ENCODE peak calls at places on chromosomes 12 and 14, in nine cellular contexts. One of them, this sample, is unnamed.
A peak's percentile ranks its signal among the peaks of the same experiment; 100 is the strongest.

GRCh38 chr12:29229937-29230336 is 80.9 kb downstream of the FAR2 start:
- DNase-seq in breast epithelium: no peak
- DNase-seq in GM12878: no peak
- DNase-seq in HCT116: no peak
- DNase-seq in HepG2: no peak
- DNase-seq in SK-N-SH: no peak
- DNase-seq in esophagus muscularis mucosa: no peak
- DNase-seq in K562: no peak
- DNase-seq in transverse colon: no peak
- DNase-seq in this sample: no peak

GRCh38 chr12:104638218-104638617 is 181.5 kb downstream of the CHST11 start:
- DNase-seq in breast epithelium: no peak
- DNase-seq in GM12878: no peak
- DNase-seq in HCT116: no peak
- DNase-seq in HepG2: no peak
- DNase-seq in SK-N-SH: no peak
- DNase-seq in esophagus muscularis mucosa: no peak
- DNase-seq in K562: no peak
- DNase-seq in transverse colon: no peak
- DNase-seq in this sample: no peak

GRCh38 chr14:55201219-55202096 is 10.1 kb upstream of the DLGAP5 start:
- DNase-seq in breast epithelium: no peak
- DNase-seq in GM12878: no peak
- DNase-seq in HCT116: no peak
- DNase-seq in HepG2: peak; percentile 24
- DNase-seq in SK-N-SH: no peak
- DNase-seq in esophagus muscularis mucosa: no peak
- DNase-seq in K562: no peak
- DNase-seq in transverse colon: no peak
- DNase-seq in this sample: no peak

GRCh38 chr12:104223599-104224168 is 8.1 kb downstream of the TXNRD1 start:
- DNase-seq in breast epithelium: no peak
- DNase-seq in GM12878: no peak
- DNase-seq in HCT116: no peak
- DNase-seq in HepG2: no peak
- DNase-seq in SK-N-SH: no peak
- DNase-seq in esophagus muscularis mucosa: no peak
- DNase-seq in K562: no peak
- DNase-seq in transverse colon: no peak
- DNase-seq in this sample: no peak

GRCh38 chr12:8493084-8493483 is 20.2 kb upstream of the CLEC4D start:
- DNase-seq in breast epithelium: no peak
- DNase-seq in GM12878: peak; percentile 72
- DNase-seq in HCT116: no peak
- DNase-seq in HepG2: no peak
- DNase-seq in SK-N-SH: no peak
- DNase-seq in esophagus muscularis mucosa: no peak
- DNase-seq in K562: no peak
- DNase-seq in transverse colon: no peak
- DNase-seq in this sample: no peak

GRCh38 chr14:66174453-66174891 is 311.7 kb upstream of the CCDC196 start:
- DNase-seq in breast epithelium: no peak
- DNase-seq in GM12878: no peak
- DNase-seq in HCT116: no peak
- DNase-seq in HepG2: no peak
- DNase-seq in SK-N-SH: no peak
- DNase-seq in esophagus muscularis mucosa: no peak
- DNase-seq in K562: no peak
- DNase-seq in transverse colon: no peak
- DNase-seq in this sample: no peak

GRCh38 chr14:92651106-92651792 is 97.2 kb downstream of the LGMN start:
- DNase-seq in breast epithelium: no peak
- DNase-seq in GM12878: peak; percentile 76
- DNase-seq in HCT116: no peak
- DNase-seq in HepG2: no peak
- DNase-seq in SK-N-SH: no peak
- DNase-seq in esophagus muscularis mucosa: no peak
- DNase-seq in K562: no peak
- DNase-seq in transverse colon: peak; percentile 57
- DNase-seq in this sample: peak; percentile 93

GRCh38 chr12:126976574-126976973 is 1290.4 kb upstream of the TMEM132C start:
- DNase-seq in breast epithelium: no peak
- DNase-seq in GM12878: no peak
- DNase-seq in HCT116: no peak
- DNase-seq in HepG2: no peak
- DNase-seq in SK-N-SH: no peak
- DNase-seq in esophagus muscularis mucosa: no peak
- DNase-seq in K562: no peak
- DNase-seq in transverse colon: no peak
- DNase-seq in this sample: no peak

GRCh38 chr14:61103541-61104339 is 122.7 kb downstream of the SLC38A6 start:
- DNase-seq in breast epithelium: no peak
- DNase-seq in GM12878: no peak
- DNase-seq in HCT116: peak; percentile 76
- DNase-seq in HepG2: peak; percentile 78
- DNase-seq in SK-N-SH: peak; percentile 28
- DNase-seq in esophagus muscularis mucosa: peak; percentile 92
- DNase-seq in K562: peak; percentile 78
- DNase-seq in transverse colon: peak; percentile 25
- DNase-seq in this sample: no peak

GRCh38 chr14:31927348-31927826 is 149.7 kb upstream of the ARHGAP5 start:
- DNase-seq in breast epithelium: no peak
- DNase-seq in GM12878: no peak
- DNase-seq in HCT116: no peak
- DNase-seq in HepG2: peak; percentile 44
- DNase-seq in SK-N-SH: no peak
- DNase-seq in esophagus muscularis mucosa: no peak
- DNase-seq in K562: no peak
- DNase-seq in transverse colon: no peak
- DNase-seq in this sample: no peak

GRCh38 chr14:102872020-102872419 is 50.4 kb upstream of the AMN start:
- DNase-seq in breast epithelium: no peak
- DNase-seq in GM12878: no peak
- DNase-seq in HCT116: no peak
- DNase-seq in HepG2: no peak
- DNase-seq in SK-N-SH: no peak
- DNase-seq in esophagus muscularis mucosa: no peak
- DNase-seq in K562: no peak
- DNase-seq in transverse colon: peak; percentile 23
- DNase-seq in this sample: no peak

GRCh38 chr12:93078092-93078491 is 149.0 kb upstream of the EEA1 start:
- DNase-seq in breast epithelium: no peak
- DNase-seq in GM12878: no peak
- DNase-seq in HCT116: no peak
- DNase-seq in HepG2: no peak
- DNase-seq in SK-N-SH: no peak
- DNase-seq in esophagus muscularis mucosa: no peak
- DNase-seq in K562: no peak
- DNase-seq in transverse colon: no peak
- DNase-seq in this sample: no peak

GRCh38 chr12:41566703-41567102 is 378.6 kb downstream of the PDZRN4 start:
- DNase-seq in breast epithelium: no peak
- DNase-seq in GM12878: no peak
- DNase-seq in HCT116: no peak
- DNase-seq in HepG2: no peak
- DNase-seq in SK-N-SH: no peak
- DNase-seq in esophagus muscularis mucosa: no peak
- DNase-seq in K562: no peak
- DNase-seq in transverse colon: no peak
- DNase-seq in this sample: no peak

GRCh38 chr12:32483499-32483898 is 84.1 kb downstream of the FGD4 start:
- DNase-seq in breast epithelium: no peak
- DNase-seq in GM12878: no peak
- DNase-seq in HCT116: no peak
- DNase-seq in HepG2: no peak
- DNase-seq in SK-N-SH: no peak
- DNase-seq in esophagus muscularis mucosa: no peak
- DNase-seq in K562: no peak
- DNase-seq in transverse colon: no peak
- DNase-seq in this sample: no peak

GRCh38 chr14:70317969-70318634 is 41.4 kb downstream of the COX16 start:
- DNase-seq in breast epithelium: no peak
- DNase-seq in GM12878: peak; percentile 2
- DNase-seq in HCT116: peak; percentile 38
- DNase-seq in HepG2: peak; percentile 97
- DNase-seq in SK-N-SH: peak; percentile 63
- DNase-seq in esophagus muscularis mucosa: no peak
- DNase-seq in K562: peak; percentile 46
- DNase-seq in transverse colon: peak; percentile 29
- DNase-seq in this sample: no peak

GRCh38 chr14:55533960-55534359 is 46.0 kb upstream of the KTN1 start:
- DNase-seq in breast epithelium: peak; percentile 83
- DNase-seq in GM12878: no peak
- DNase-seq in HCT116: no peak
- DNase-seq in HepG2: no peak
- DNase-seq in SK-N-SH: no peak
- DNase-seq in esophagus muscularis mucosa: no peak
- DNase-seq in K562: no peak
- DNase-seq in transverse colon: no peak
- DNase-seq in this sample: no peak

GRCh38 chr12:124635316-124635715 is 67.9 kb upstream of the NCOR2 start:
- DNase-seq in breast epithelium: no peak
- DNase-seq in GM12878: no peak
- DNase-seq in HCT116: no peak
- DNase-seq in HepG2: no peak
- DNase-seq in SK-N-SH: no peak
- DNase-seq in esophagus muscularis mucosa: no peak
- DNase-seq in K562: no peak
- DNase-seq in transverse colon: no peak
- DNase-seq in this sample: no peak
- TF ChIP-seq POLR2AphosphoS5 in breast epithelium: no peak
- TF ChIP-seq POLR2AphosphoS5 in GM12878: no peak
- TF ChIP-seq POLR2AphosphoS5 in HCT116: no peak
- TF ChIP-seq POLR2AphosphoS5 in HepG2: no peak
- TF ChIP-seq POLR2AphosphoS5 in SK-N-SH: no peak
- TF ChIP-seq POLR2AphosphoS5 in esophagus muscularis mucosa: no peak
- TF ChIP-seq POLR2AphosphoS5 in K562: no peak
- TF ChIP-seq POLR2AphosphoS5 in transverse colon: no peak
- TF ChIP-seq POLR2AphosphoS5 in this sample: no peak

GRCh38 chr14:62432955-62433354 is 612.3 kb downstream of the KCNH5 start:
- DNase-seq in breast epithelium: no peak
- DNase-seq in GM12878: no peak
- DNase-seq in HCT116: no peak
- DNase-seq in HepG2: no peak
- DNase-seq in SK-N-SH: no peak
- DNase-seq in esophagus muscularis mucosa: no peak
- DNase-seq in K562: no peak
- DNase-seq in transverse colon: no peak
- DNase-seq in this sample: no peak
- H3K9me3 ChIP-seq in breast epithelium: peaks cover 9% of the 10 kb centered on the region
- H3K9me3 ChIP-seq in GM12878: no peaks in the 10 kb centered on the region
- H3K9me3 ChIP-seq in HCT116: peaks cover 16% of the 10 kb centered on the region
- H3K9me3 ChIP-seq in HepG2: peaks cover 84% of the 10 kb centered on the region
- H3K9me3 ChIP-seq in SK-N-SH: no peaks in the 10 kb centered on the region
- H3K9me3 ChIP-seq in esophagus muscularis mucosa: peaks cover 25% of the 10 kb centered on the region
- H3K9me3 ChIP-seq in K562: no peaks in the 10 kb centered on the region
- H3K9me3 ChIP-seq in transverse colon: peaks cover 8% of the 10 kb centered on the region
- H3K9me3 ChIP-seq in this sample: peaks cover 65% of the 10 kb centered on the region

DNA sequence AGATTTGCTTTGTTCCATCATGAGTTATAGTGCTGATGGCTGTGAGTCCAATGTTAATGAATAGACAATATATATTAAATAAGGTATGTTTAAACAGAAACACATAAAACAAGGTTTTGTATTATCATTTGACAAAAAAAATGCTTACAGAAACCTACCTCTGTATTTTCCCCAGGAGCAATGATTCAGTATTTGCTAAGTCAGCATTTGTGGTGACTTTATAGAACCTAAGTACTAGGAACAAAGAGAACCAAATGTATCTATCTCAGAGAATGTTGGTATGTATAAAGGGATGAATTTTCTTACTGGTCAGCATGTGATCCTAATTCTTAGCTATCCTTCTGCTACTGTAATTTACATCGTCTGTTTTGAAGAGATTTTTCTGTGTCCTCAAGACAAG is 421.5 kb upstream of the SEL1L start:
- DNase-seq in breast epithelium: no peak
- DNase-seq in GM12878: no peak
- DNase-seq in HCT116: no peak
- DNase-seq in HepG2: no peak
- DNase-seq in SK-N-SH: no peak
- DNase-seq in esophagus muscularis mucosa: no peak
- DNase-seq in K562: no peak
- DNase-seq in transverse colon: no peak
- DNase-seq in this sample: no peak
- H3K36me3 ChIP-seq in breast epithelium: no peaks in the 10 kb centered on the region
- H3K36me3 ChIP-seq in GM12878: no peaks in the 10 kb centered on the region
- H3K36me3 ChIP-seq in HCT116: no peaks in the 10 kb centered on the region
- H3K36me3 ChIP-seq in HepG2: no peaks in the 10 kb centered on the region
- H3K36me3 ChIP-seq in SK-N-SH: no peaks in the 10 kb centered on the region
- H3K36me3 ChIP-seq in esophagus muscularis mucosa: no peaks in the 10 kb centered on the region
- H3K36me3 ChIP-seq in K562: no peaks in the 10 kb centered on the region
- H3K36me3 ChIP-seq in transverse colon: no peaks in the 10 kb centered on the region
- H3K36me3 ChIP-seq in this sample: no peaks in the 10 kb centered on the region

GRCh38 chr14:22159049-22159448 is 430.0 kb downstream of the DAD1 start:
- DNase-seq in breast epithelium: no peak
- DNase-seq in GM12878: no peak
- DNase-seq in HCT116: no peak
- DNase-seq in HepG2: no peak
- DNase-seq in SK-N-SH: no peak
- DNase-seq in esophagus muscularis mucosa: no peak
- DNase-seq in K562: no peak
- DNase-seq in transverse colon: no peak
- DNase-seq in this sample: no peak
- TF ChIP-seq POLR2AphosphoS5 in breast epithelium: no peak
- TF ChIP-seq POLR2AphosphoS5 in GM12878: no peak
- TF ChIP-seq POLR2AphosphoS5 in HCT116: no peak
- TF ChIP-seq POLR2AphosphoS5 in HepG2: no peak
- TF ChIP-seq POLR2AphosphoS5 in SK-N-SH: no peak
- TF ChIP-seq POLR2AphosphoS5 in esophagus muscularis mucosa: no peak
- TF ChIP-seq POLR2AphosphoS5 in K562: no peak
- TF ChIP-seq POLR2AphosphoS5 in transverse colon: no peak
- TF ChIP-seq POLR2AphosphoS5 in this sample: no peak

This sample was measured in spleen.